ENCODE peak calls at places on chromosomes 5 and 9, in four cellular contexts. One of them, this sample, is unnamed.

GRCh38 chr5:107812570-107813141 is 141.9 kb upstream of the EFNA5 start:
- DNase-seq in SW 1271: no peak
- DNase-seq in RCC 7860: peak; percentile 11
- DNase-seq in H9: no peak
- DNase-seq in this sample: no peak

GRCh38 chr9:14932246-14932645 is 22.0 kb upstream of the FREM1 start:
- DNase-seq in SW 1271: no peak
- DNase-seq in RCC 7860: no peak
- DNase-seq in H9: no peak
- DNase-seq in this sample: no peak

GRCh38 chr9:92328225-92328624 is 2.5 kb downstream of the CENPP start:
- DNase-seq in SW 1271: peak; percentile 46
- DNase-seq in RCC 7860: no peak
- DNase-seq in H9: no peak
- DNase-seq in this sample: no peak

GRCh38 chr5:2752059-2752874 is 790 bp upstream of the IRX2 start:
- DNase-seq in SW 1271: no peak
- DNase-seq in RCC 7860: no peak
- DNase-seq in H9: peak; percentile 62
- DNase-seq in this sample: no peak

GRCh38 chr5:172540099-172540870 is 86.0 kb upstream of the SH3PXD2B start:
- DNase-seq in SW 1271: no peak
- DNase-seq in RCC 7860: no peak
- DNase-seq in H9: no peak
- DNase-seq in this sample: no peak

GRCh38 chr5:80092521-80093107 is 57.5 kb downstream of the THBS4 start:
- DNase-seq in SW 1271: no peak
- DNase-seq in RCC 7860: no peak
- DNase-seq in H9: no peak
- DNase-seq in this sample: no peak

GRCh38 chr9:4371108-4371507 is 71.2 kb upstream of the GLIS3 start:
- DNase-seq in SW 1271: no peak
- DNase-seq in RCC 7860: peak; percentile 81
- DNase-seq in H9: no peak
- DNase-seq in this sample: no peak

GRCh38 chr9:70168521-70168920 is 90.3 kb upstream of the SMC5 start:
- DNase-seq in SW 1271: no peak
- DNase-seq in RCC 7860: no peak
- DNase-seq in H9: no peak
- DNase-seq in this sample: no peak

GRCh38 chr5:109479260-109479860 is 69.6 kb upstream of the PJA2 start:
- DNase-seq in SW 1271: peak; percentile 57
- DNase-seq in RCC 7860: peak; percentile 31
- DNase-seq in H9: no peak
- DNase-seq in this sample: no peak

GRCh38 chr5:74916831-74917710 is 50.9 kb upstream of the FAM169A start:
- DNase-seq in SW 1271: no peak
- DNase-seq in RCC 7860: peak; percentile 50
- DNase-seq in H9: no peak
- DNase-seq in this sample: no peak

This sample was measured in effector memory CD8-positive, alpha-beta T cell.